ENCODE peak calls at places on chromosome 14, in seven cellular contexts. A is tibial artery; U is nucleus accumbens; B is OCI-LY7; M is left cardiac atrium; H is activated effector memory CD4-positive, alpha-beta T cell treated with Interleukin-2 at 50 U/mL for 16 hours; C is effector memory CD4-positive, alpha-beta T cell. X is an unnamed sample.

GRCh38 chr14:99274346-99275221 is 2.6 kb upstream of the BCL11B start:
- DNase-seq in M (peak), A (peak), C (no peak), B (no peak), H (no peak), U (peak), X (peak)

GRCh38 chr14:53620325-53620716 is 336.3 kb downstream of the BMP4 start:
- DNase-seq in C (no peak), M (no peak), A (no peak), H (no peak), U (no peak), B (no peak), X (no peak)

GRCh38 chr14:89221109-89221508 is 195.9 kb downstream of the FOXN3 start:
- DNase-seq in A (no peak), M (no peak), U (no peak), B (no peak), C (no peak), H (no peak), X (peak)

GRCh38 chr14:100714205-100714781 is 12.4 kb upstream of the DLK1 start:
- DNase-seq in A (no peak), H (no peak), M (no peak), B (peak), C (no peak), U (no peak), X (no peak)

GRCh38 chr14:98189521-98189920 is 1082.5 kb downstream of the BCL11B start:
- DNase-seq in M (no peak), A (no peak), U (no peak), H (peak), B (no peak), C (peak), X (no peak)

GRCh38 chr14:105840266-105841021 is 314.1 kb downstream of the TMEM121 start:
- DNase-seq in M (peak), B (peak), U (no peak), C (no peak), H (no peak), A (peak), X (no peak)

GRCh38 chr14:102319351-102320032 is at the start of gene ZNF839:
- DNase-seq in C (peak), M (peak), A (peak), B (peak), H (peak), U (peak), X (peak)

GRCh38 chr14:56846970-56847928 is 37.0 kb upstream of the OTX2 start:
- DNase-seq in C (no peak), H (no peak), M (no peak), U (no peak), A (no peak), B (no peak), X (no peak)